ENCODE peak calls at places on chromosome 4, in eight cellular contexts. G is stimulated activated CD4-positive, alpha-beta T cell treated with anti-CD3 and anti-CD28 coated beads, Interleukin-12 subunit alpha, Interleukin-12 subunit beta, amount 100 ng/mL, for 4 hours; J is anterior cingulate cortex; U is iPS DF 19.7; T is hippocampal formation; O is nephron progenitor cell; W is H7; A is tibial nerve. P is an unnamed sample.

GRCh38 chr4:125231661-125232060 is 83.1 kb upstream of the FAT4 start:
- DNase-seq in G (no peak), J (no peak), U (no peak), T (no peak), O (no peak), W (no peak), A (no peak), P (no peak)

GRCh38 chr4:1409079-1409805 is 3.0 kb upstream of the NKX1-1 start:
- DNase-seq in G (no peak), J (no peak), U (no peak), T (no peak), O (no peak), W (peak; percentile 54), A (no peak), P (no peak)

GRCh38 chr4:92299152-92299551 is 4.6 kb upstream of the GRID2 start:
- DNase-seq in G (no peak), J (no peak), U (no peak), T (no peak), O (no peak), W (no peak), A (no peak), P (no peak)

GRCh38 chr4:123106741-123107140 is 184.3 kb upstream of the NUDT6 start:
- DNase-seq in G (no peak), J (no peak), U (no peak), T (no peak), O (no peak), W (no peak), A (no peak), P (no peak)

GRCh38 chr4:6230502-6230785 is 30.1 kb upstream of the JAKMIP1 start:
- DNase-seq in G (no peak), J (no peak), U (no peak), T (no peak), O (no peak), W (no peak), A (no peak), P (no peak)

GRCh38 chr4:60683357-60683756 is 516.8 kb upstream of the ADGRL3 start:
- DNase-seq in G (no peak), J (no peak), U (no peak), T (no peak), O (no peak), W (no peak), A (no peak), P (no peak)

GRCh38 chr4:141229408-141230101 is 8.9 kb downstream of the ZNF330 start:
- DNase-seq in G (no peak), J (no peak), U (no peak), T (no peak), O (no peak), W (no peak), A (no peak), P (no peak)

GRCh38 chr4:121726642-121727268 is 30.0 kb upstream of the ANXA5 start:
- DNase-seq in G (no peak), J (no peak), U (no peak), T (no peak), O (peak; percentile 10), W (no peak), A (peak; percentile 28), P (no peak)

GRCh38 chr4:112060212-112060611 is 85.0 kb upstream of the FAM241A start:
- DNase-seq in G (no peak), J (no peak), U (no peak), T (no peak), O (no peak), W (peak; percentile 23), A (no peak), P (no peak)

GRCh38 chr4:30769093-30769492 is 48.9 kb downstream of the PCDH7 start:
- DNase-seq in G (no peak), J (no peak), U (no peak), T (no peak), O (peak; percentile 2), W (peak; percentile 3), A (no peak), P (no peak)

GRCh38 chr4:139913995-139914394 is 240.0 kb downstream of the MAML3 start:
- DNase-seq in G (no peak), J (no peak), U (no peak), T (no peak), O (no peak), W (no peak), A (no peak), P (no peak)

GRCh38 chr4:75561789-75562188 is 5.9 kb downstream of the ODAPH start:
- DNase-seq in G (no peak), J (no peak), U (peak; percentile 89), T (no peak), O (no peak), W (peak; percentile 54), A (no peak), P (no peak)

GRCh38 chr4:103719320-103720204 is at the start of gene TACR3:
- DNase-seq in G (no peak), J (no peak), U (no peak), T (no peak), O (peak; percentile 46), W (peak; percentile 50), A (no peak), P (no peak)

GRCh38 chr4:125313497-125313896 is 1.3 kb upstream of the FAT4 start:
- DNase-seq in G (no peak), J (peak; percentile 6), U (no peak), T (peak; percentile 43), O (peak; percentile 44), W (peak; percentile 55), A (peak; percentile 86), P (peak; percentile 82)

GRCh38 chr4:41661447-41662076 is 87.0 kb downstream of the PHOX2B start:
- DNase-seq in G (peak; percentile 34), J (no peak), U (no peak), T (peak; percentile 28), O (peak; percentile 69), W (peak; percentile 56), A (peak; percentile 75), P (no peak)

GRCh38 chr4:157115613-157116340 is 39.8 kb downstream of the GLRB start:
- DNase-seq in G (no peak), J (no peak), U (no peak), T (no peak), O (no peak), W (no peak), A (no peak), P (no peak)

GRCh38 chr4:17468638-17469221 is 43.2 kb downstream of the QDPR start:
- DNase-seq in G (no peak), J (no peak), U (no peak), T (no peak), O (peak; percentile 44), W (peak; percentile 32), A (no peak), P (no peak)

GRCh38 chr4:40335508-40335860 is 351 bp downstream of the CHRNA9 start:
- DNase-seq in G (no peak), J (no peak), U (no peak), T (no peak), O (no peak), W (no peak), A (no peak), P (no peak)

GRCh38 chr4:5478116-5478515 is 230.2 kb downstream of the EVC2 start:
- DNase-seq in G (no peak), J (no peak), U (no peak), T (no peak), O (no peak), W (no peak), A (no peak), P (no peak)

GRCh38 chr4:92969650-92970370 is 666.0 kb downstream of the GRID2 start:
- DNase-seq in G (no peak), J (no peak), U (no peak), T (no peak), O (no peak), W (no peak), A (no peak), P (no peak)

GRCh38 chr4:171813195-171813955 is at the start of gene GALNTL6:
- DNase-seq in G (no peak), J (peak; percentile 49), U (no peak), T (no peak), O (peak; percentile 61), W (peak; percentile 43), A (no peak), P (no peak)

GRCh38 chr4:103050736-103051436 is 25.7 kb downstream of the SLC9B2 start:
- DNase-seq in G (no peak), J (no peak), U (no peak), T (no peak), O (no peak), W (no peak), A (no peak), P (no peak)

GRCh38 chr4:3371581-3372001 is 70.2 kb upstream of the HGFAC start:
- DNase-seq in G (no peak), J (no peak), U (no peak), T (no peak), O (peak; percentile 55), W (peak; percentile 83), A (no peak), P (no peak)

GRCh38 chr4:127642169-127642568 is 9.4 kb downstream of the INTU start:
- DNase-seq in G (no peak), J (no peak), U (no peak), T (no peak), O (no peak), W (no peak), A (no peak), P (no peak)

GRCh38 chr4:137968956-137969709 is 273.0 kb downstream of the SLC7A11 start:
- DNase-seq in G (no peak), J (no peak), U (no peak), T (no peak), O (no peak), W (no peak), A (no peak), P (no peak)

GRCh38 chr4:177079327-177079726 is 230.3 kb upstream of the NEIL3 start:
- DNase-seq in G (no peak), J (no peak), U (no peak), T (no peak), O (no peak), W (no peak), A (no peak), P (no peak)

GRCh38 chr4:147825451-147826287 is 93.8 kb downstream of the ARHGAP10 start:
- DNase-seq in G (no peak), J (no peak), U (no peak), T (no peak), O (no peak), W (no peak), A (no peak), P (no peak)

GRCh38 chr4:124121511-124121934 is 591.0 kb downstream of the ANKRD50 start:
- DNase-seq in G (no peak), J (no peak), U (no peak), T (no peak), O (no peak), W (no peak), A (no peak), P (no peak)

GRCh38 chr4:47010347-47011188 is 17.2 kb upstream of the GABRA4 start:
- DNase-seq in G (no peak), J (no peak), U (no peak), T (no peak), O (no peak), W (no peak), A (no peak), P (no peak)

P was measured in NCI-H1048.